ENCODE peak calls at places on chromosomes 2 and 18, in ten cellular contexts. One of them, this sample, is unnamed.

GRCh38 chr2:29212009-29212408 is 96.8 kb downstream of the CLIP4 start:
- DNase-seq in ACHN: no peak
- DNase-seq in occipital lobe: no peak
- DNase-seq in Calu3: no peak
- DNase-seq in stimulated activated naive B cell treated with anti-CD40 and anti-IgM and Interleukin-4, amounts not matched to agents 10 μg/mL and 1 μg/mL and 100 μg/mL, for 72 hours: no peak
- DNase-seq in activated T-cell treated with anti-CD3 and anti-CD28 coated beads for 48 hours: no peak
- DNase-seq in NAMALWA: no peak
- DNase-seq in nephron progenitor cell: no peak
- DNase-seq in mesenteric fat pad: no peak
- DNase-seq in stimulated activated CD4-positive, alpha-beta T cell treated with anti-CD3 and anti-CD28 coated beads, Interleukin-1b, Interleukin-23, amount 100 ng/mL, for 4 hours: no peak
- DNase-seq in this sample: peak; percentile 24

GRCh38 chr18:25605322-25605721 is 253.4 kb upstream of the ZNF521 start:
- DNase-seq in ACHN: no peak
- DNase-seq in occipital lobe: no peak
- DNase-seq in Calu3: no peak
- DNase-seq in stimulated activated naive B cell treated with anti-CD40 and anti-IgM and Interleukin-4, amounts not matched to agents 10 μg/mL and 1 μg/mL and 100 μg/mL, for 72 hours: no peak
- DNase-seq in activated T-cell treated with anti-CD3 and anti-CD28 coated beads for 48 hours: no peak
- DNase-seq in NAMALWA: no peak
- DNase-seq in nephron progenitor cell: peak; percentile 26
- DNase-seq in mesenteric fat pad: no peak
- DNase-seq in stimulated activated CD4-positive, alpha-beta T cell treated with anti-CD3 and anti-CD28 coated beads, Interleukin-1b, Interleukin-23, amount 100 ng/mL, for 4 hours: no peak
- DNase-seq in this sample: no peak

GRCh38 chr2:20579866-20580265 is 71.0 kb downstream of the HS1BP3 start:
- DNase-seq in ACHN: no peak
- DNase-seq in occipital lobe: no peak
- DNase-seq in Calu3: peak; percentile 48
- DNase-seq in stimulated activated naive B cell treated with anti-CD40 and anti-IgM and Interleukin-4, amounts not matched to agents 10 μg/mL and 1 μg/mL and 100 μg/mL, for 72 hours: peak; percentile 23
- DNase-seq in activated T-cell treated with anti-CD3 and anti-CD28 coated beads for 48 hours: no peak
- DNase-seq in NAMALWA: no peak
- DNase-seq in nephron progenitor cell: no peak
- DNase-seq in mesenteric fat pad: no peak
- DNase-seq in stimulated activated CD4-positive, alpha-beta T cell treated with anti-CD3 and anti-CD28 coated beads, Interleukin-1b, Interleukin-23, amount 100 ng/mL, for 4 hours: no peak
- DNase-seq in this sample: no peak

GRCh38 chr2:238564286-238564920 is 137.7 kb downstream of the ASB1 start:
- DNase-seq in ACHN: no peak
- DNase-seq in occipital lobe: no peak
- DNase-seq in Calu3: no peak
- DNase-seq in stimulated activated naive B cell treated with anti-CD40 and anti-IgM and Interleukin-4, amounts not matched to agents 10 μg/mL and 1 μg/mL and 100 μg/mL, for 72 hours: no peak
- DNase-seq in activated T-cell treated with anti-CD3 and anti-CD28 coated beads for 48 hours: no peak
- DNase-seq in NAMALWA: no peak
- DNase-seq in nephron progenitor cell: no peak
- DNase-seq in mesenteric fat pad: no peak
- DNase-seq in stimulated activated CD4-positive, alpha-beta T cell treated with anti-CD3 and anti-CD28 coated beads, Interleukin-1b, Interleukin-23, amount 100 ng/mL, for 4 hours: no peak
- DNase-seq in this sample: no peak

GRCh38 chr2:61144697-61145268 is 17.2 kb upstream of the C2orf74 start:
- DNase-seq in ACHN: peak; percentile 99
- DNase-seq in occipital lobe: peak; percentile 82
- DNase-seq in Calu3: peak; percentile 93
- DNase-seq in stimulated activated naive B cell treated with anti-CD40 and anti-IgM and Interleukin-4, amounts not matched to agents 10 μg/mL and 1 μg/mL and 100 μg/mL, for 72 hours: peak; percentile 94
- DNase-seq in activated T-cell treated with anti-CD3 and anti-CD28 coated beads for 48 hours: peak; percentile 89
- DNase-seq in NAMALWA: peak; percentile 99
- DNase-seq in nephron progenitor cell: peak; percentile 96
- DNase-seq in mesenteric fat pad: peak; percentile 96
- DNase-seq in stimulated activated CD4-positive, alpha-beta T cell treated with anti-CD3 and anti-CD28 coated beads, Interleukin-1b, Interleukin-23, amount 100 ng/mL, for 4 hours: peak; percentile 85
- DNase-seq in this sample: peak; percentile 98

GRCh38 chr18:35777042-35777441 is 195.4 kb upstream of the RMP24 start:
- DNase-seq in ACHN: no peak
- DNase-seq in occipital lobe: no peak
- DNase-seq in Calu3: peak; percentile 29
- DNase-seq in stimulated activated naive B cell treated with anti-CD40 and anti-IgM and Interleukin-4, amounts not matched to agents 10 μg/mL and 1 μg/mL and 100 μg/mL, for 72 hours: no peak
- DNase-seq in activated T-cell treated with anti-CD3 and anti-CD28 coated beads for 48 hours: no peak
- DNase-seq in NAMALWA: peak; percentile 13
- DNase-seq in nephron progenitor cell: no peak
- DNase-seq in mesenteric fat pad: no peak
- DNase-seq in stimulated activated CD4-positive, alpha-beta T cell treated with anti-CD3 and anti-CD28 coated beads, Interleukin-1b, Interleukin-23, amount 100 ng/mL, for 4 hours: no peak
- DNase-seq in this sample: no peak

GRCh38 chr2:133293544-133294270 is 274.6 kb downstream of the NCKAP5 start:
- DNase-seq in ACHN: no peak
- DNase-seq in occipital lobe: no peak
- DNase-seq in Calu3: no peak
- DNase-seq in stimulated activated naive B cell treated with anti-CD40 and anti-IgM and Interleukin-4, amounts not matched to agents 10 μg/mL and 1 μg/mL and 100 μg/mL, for 72 hours: no peak
- DNase-seq in activated T-cell treated with anti-CD3 and anti-CD28 coated beads for 48 hours: no peak
- DNase-seq in NAMALWA: no peak
- DNase-seq in nephron progenitor cell: no peak
- DNase-seq in mesenteric fat pad: no peak
- DNase-seq in stimulated activated CD4-positive, alpha-beta T cell treated with anti-CD3 and anti-CD28 coated beads, Interleukin-1b, Interleukin-23, amount 100 ng/mL, for 4 hours: no peak
- DNase-seq in this sample: peak; percentile 91

GRCh38 chr2:8382485-8382884 is 299.4 kb upstream of the ID2 start:
- DNase-seq in ACHN: no peak
- DNase-seq in occipital lobe: no peak
- DNase-seq in Calu3: no peak
- DNase-seq in stimulated activated naive B cell treated with anti-CD40 and anti-IgM and Interleukin-4, amounts not matched to agents 10 μg/mL and 1 μg/mL and 100 μg/mL, for 72 hours: no peak
- DNase-seq in activated T-cell treated with anti-CD3 and anti-CD28 coated beads for 48 hours: no peak
- DNase-seq in NAMALWA: no peak
- DNase-seq in nephron progenitor cell: no peak
- DNase-seq in mesenteric fat pad: no peak
- DNase-seq in stimulated activated CD4-positive, alpha-beta T cell treated with anti-CD3 and anti-CD28 coated beads, Interleukin-1b, Interleukin-23, amount 100 ng/mL, for 4 hours: no peak
- DNase-seq in this sample: no peak

GRCh38 chr2:222440670-222441422 is 16.5 kb downstream of the SGPP2 start:
- DNase-seq in ACHN: peak; percentile 53
- DNase-seq in occipital lobe: no peak
- DNase-seq in Calu3: peak; percentile 44
- DNase-seq in stimulated activated naive B cell treated with anti-CD40 and anti-IgM and Interleukin-4, amounts not matched to agents 10 μg/mL and 1 μg/mL and 100 μg/mL, for 72 hours: no peak
- DNase-seq in activated T-cell treated with anti-CD3 and anti-CD28 coated beads for 48 hours: no peak
- DNase-seq in NAMALWA: no peak
- DNase-seq in nephron progenitor cell: peak; percentile 40
- DNase-seq in mesenteric fat pad: no peak
- DNase-seq in stimulated activated CD4-positive, alpha-beta T cell treated with anti-CD3 and anti-CD28 coated beads, Interleukin-1b, Interleukin-23, amount 100 ng/mL, for 4 hours: no peak
- DNase-seq in this sample: no peak

GRCh38 chr2:85549826-85550225 is 10.9 kb downstream of the MAT2A start:
- DNase-seq in ACHN: no peak
- DNase-seq in occipital lobe: no peak
- DNase-seq in Calu3: no peak
- DNase-seq in stimulated activated naive B cell treated with anti-CD40 and anti-IgM and Interleukin-4, amounts not matched to agents 10 μg/mL and 1 μg/mL and 100 μg/mL, for 72 hours: no peak
- DNase-seq in activated T-cell treated with anti-CD3 and anti-CD28 coated beads for 48 hours: no peak
- DNase-seq in NAMALWA: no peak
- DNase-seq in nephron progenitor cell: no peak
- DNase-seq in mesenteric fat pad: no peak
- DNase-seq in stimulated activated CD4-positive, alpha-beta T cell treated with anti-CD3 and anti-CD28 coated beads, Interleukin-1b, Interleukin-23, amount 100 ng/mL, for 4 hours: no peak
- DNase-seq in this sample: no peak

GRCh38 chr2:107001964-107002696 is 116.2 kb upstream of the ST6GAL2 start:
- DNase-seq in ACHN: no peak
- DNase-seq in occipital lobe: no peak
- DNase-seq in Calu3: no peak
- DNase-seq in stimulated activated naive B cell treated with anti-CD40 and anti-IgM and Interleukin-4, amounts not matched to agents 10 μg/mL and 1 μg/mL and 100 μg/mL, for 72 hours: no peak
- DNase-seq in activated T-cell treated with anti-CD3 and anti-CD28 coated beads for 48 hours: no peak
- DNase-seq in NAMALWA: no peak
- DNase-seq in nephron progenitor cell: no peak
- DNase-seq in mesenteric fat pad: no peak
- DNase-seq in stimulated activated CD4-positive, alpha-beta T cell treated with anti-CD3 and anti-CD28 coated beads, Interleukin-1b, Interleukin-23, amount 100 ng/mL, for 4 hours: no peak
- DNase-seq in this sample: no peak

GRCh38 chr2:167420261-167420660 is 532.0 kb downstream of the XIRP2 start:
- DNase-seq in ACHN: no peak
- DNase-seq in occipital lobe: no peak
- DNase-seq in Calu3: no peak
- DNase-seq in stimulated activated naive B cell treated with anti-CD40 and anti-IgM and Interleukin-4, amounts not matched to agents 10 μg/mL and 1 μg/mL and 100 μg/mL, for 72 hours: no peak
- DNase-seq in activated T-cell treated with anti-CD3 and anti-CD28 coated beads for 48 hours: no peak
- DNase-seq in NAMALWA: no peak
- DNase-seq in nephron progenitor cell: no peak
- DNase-seq in mesenteric fat pad: no peak
- DNase-seq in stimulated activated CD4-positive, alpha-beta T cell treated with anti-CD3 and anti-CD28 coated beads, Interleukin-1b, Interleukin-23, amount 100 ng/mL, for 4 hours: no peak
- DNase-seq in this sample: no peak

GRCh38 chr2:58427572-58428285 is 186.6 kb upstream of the FANCL start:
- DNase-seq in ACHN: peak; percentile 53
- DNase-seq in occipital lobe: peak; percentile 51
- DNase-seq in Calu3: peak; percentile 47
- DNase-seq in stimulated activated naive B cell treated with anti-CD40 and anti-IgM and Interleukin-4, amounts not matched to agents 10 μg/mL and 1 μg/mL and 100 μg/mL, for 72 hours: no peak
- DNase-seq in activated T-cell treated with anti-CD3 and anti-CD28 coated beads for 48 hours: no peak
- DNase-seq in NAMALWA: no peak
- DNase-seq in nephron progenitor cell: peak; percentile 71
- DNase-seq in mesenteric fat pad: no peak
- DNase-seq in stimulated activated CD4-positive, alpha-beta T cell treated with anti-CD3 and anti-CD28 coated beads, Interleukin-1b, Interleukin-23, amount 100 ng/mL, for 4 hours: no peak
- DNase-seq in this sample: peak; percentile 77

GRCh38 chr2:238190445-238190844 is 13.1 kb downstream of the ILKAP start:
- DNase-seq in ACHN: no peak
- DNase-seq in occipital lobe: no peak
- DNase-seq in Calu3: no peak
- DNase-seq in stimulated activated naive B cell treated with anti-CD40 and anti-IgM and Interleukin-4, amounts not matched to agents 10 μg/mL and 1 μg/mL and 100 μg/mL, for 72 hours: no peak
- DNase-seq in activated T-cell treated with anti-CD3 and anti-CD28 coated beads for 48 hours: no peak
- DNase-seq in NAMALWA: no peak
- DNase-seq in nephron progenitor cell: no peak
- DNase-seq in mesenteric fat pad: no peak
- DNase-seq in stimulated activated CD4-positive, alpha-beta T cell treated with anti-CD3 and anti-CD28 coated beads, Interleukin-1b, Interleukin-23, amount 100 ng/mL, for 4 hours: no peak
- DNase-seq in this sample: no peak

GRCh38 chr2:196479350-196479749 is 160.2 kb upstream of the CCDC150 start:
- DNase-seq in ACHN: peak; percentile 34
- DNase-seq in occipital lobe: no peak
- DNase-seq in Calu3: no peak
- DNase-seq in stimulated activated naive B cell treated with anti-CD40 and anti-IgM and Interleukin-4, amounts not matched to agents 10 μg/mL and 1 μg/mL and 100 μg/mL, for 72 hours: no peak
- DNase-seq in activated T-cell treated with anti-CD3 and anti-CD28 coated beads for 48 hours: no peak
- DNase-seq in NAMALWA: no peak
- DNase-seq in nephron progenitor cell: no peak
- DNase-seq in mesenteric fat pad: no peak
- DNase-seq in stimulated activated CD4-positive, alpha-beta T cell treated with anti-CD3 and anti-CD28 coated beads, Interleukin-1b, Interleukin-23, amount 100 ng/mL, for 4 hours: no peak
- DNase-seq in this sample: no peak

GRCh38 chr2:191933307-191934105 is 86.6 kb upstream of the CAVIN2 start:
- DNase-seq in ACHN: no peak
- DNase-seq in occipital lobe: no peak
- DNase-seq in Calu3: no peak
- DNase-seq in stimulated activated naive B cell treated with anti-CD40 and anti-IgM and Interleukin-4, amounts not matched to agents 10 μg/mL and 1 μg/mL and 100 μg/mL, for 72 hours: peak; percentile 31
- DNase-seq in activated T-cell treated with anti-CD3 and anti-CD28 coated beads for 48 hours: peak; percentile 2
- DNase-seq in NAMALWA: no peak
- DNase-seq in nephron progenitor cell: no peak
- DNase-seq in mesenteric fat pad: no peak
- DNase-seq in stimulated activated CD4-positive, alpha-beta T cell treated with anti-CD3 and anti-CD28 coated beads, Interleukin-1b, Interleukin-23, amount 100 ng/mL, for 4 hours: no peak
- DNase-seq in this sample: no peak

GRCh38 chr2:23037596-23037995 is 347.4 kb upstream of the KLHL29 start:
- DNase-seq in ACHN: no peak
- DNase-seq in occipital lobe: peak; percentile 6
- DNase-seq in Calu3: no peak
- DNase-seq in stimulated activated naive B cell treated with anti-CD40 and anti-IgM and Interleukin-4, amounts not matched to agents 10 μg/mL and 1 μg/mL and 100 μg/mL, for 72 hours: no peak
- DNase-seq in activated T-cell treated with anti-CD3 and anti-CD28 coated beads for 48 hours: no peak
- DNase-seq in NAMALWA: no peak
- DNase-seq in nephron progenitor cell: no peak
- DNase-seq in mesenteric fat pad: no peak
- DNase-seq in stimulated activated CD4-positive, alpha-beta T cell treated with anti-CD3 and anti-CD28 coated beads, Interleukin-1b, Interleukin-23, amount 100 ng/mL, for 4 hours: no peak
- DNase-seq in this sample: no peak

GRCh38 chr2:199911877-199912161 is 726 bp downstream of the C2orf69 start:
- DNase-seq in ACHN: no peak
- DNase-seq in occipital lobe: no peak
- DNase-seq in Calu3: no peak
- DNase-seq in stimulated activated naive B cell treated with anti-CD40 and anti-IgM and Interleukin-4, amounts not matched to agents 10 μg/mL and 1 μg/mL and 100 μg/mL, for 72 hours: no peak
- DNase-seq in activated T-cell treated with anti-CD3 and anti-CD28 coated beads for 48 hours: no peak
- DNase-seq in NAMALWA: no peak
- DNase-seq in nephron progenitor cell: no peak
- DNase-seq in mesenteric fat pad: no peak
- DNase-seq in stimulated activated CD4-positive, alpha-beta T cell treated with anti-CD3 and anti-CD28 coated beads, Interleukin-1b, Interleukin-23, amount 100 ng/mL, for 4 hours: no peak
- DNase-seq in this sample: peak; percentile 55

GRCh38 chr18:49055787-49056186 is 105.0 kb upstream of the SMAD7 start:
- DNase-seq in ACHN: peak; percentile 85
- DNase-seq in occipital lobe: no peak
- DNase-seq in Calu3: no peak
- DNase-seq in stimulated activated naive B cell treated with anti-CD40 and anti-IgM and Interleukin-4, amounts not matched to agents 10 μg/mL and 1 μg/mL and 100 μg/mL, for 72 hours: peak; percentile 60
- DNase-seq in activated T-cell treated with anti-CD3 and anti-CD28 coated beads for 48 hours: peak; percentile 52
- DNase-seq in NAMALWA: peak; percentile 28
- DNase-seq in nephron progenitor cell: no peak
- DNase-seq in mesenteric fat pad: no peak
- DNase-seq in stimulated activated CD4-positive, alpha-beta T cell treated with anti-CD3 and anti-CD28 coated beads, Interleukin-1b, Interleukin-23, amount 100 ng/mL, for 4 hours: no peak
- DNase-seq in this sample: no peak

GRCh38 chr18:12637901-12638633 is 19.8 kb downstream of the SPIRE1 start:
- DNase-seq in ACHN: no peak
- DNase-seq in occipital lobe: no peak
- DNase-seq in Calu3: no peak
- DNase-seq in stimulated activated naive B cell treated with anti-CD40 and anti-IgM and Interleukin-4, amounts not matched to agents 10 μg/mL and 1 μg/mL and 100 μg/mL, for 72 hours: no peak
- DNase-seq in activated T-cell treated with anti-CD3 and anti-CD28 coated beads for 48 hours: no peak
- DNase-seq in NAMALWA: no peak
- DNase-seq in nephron progenitor cell: no peak
- DNase-seq in mesenteric fat pad: no peak
- DNase-seq in stimulated activated CD4-positive, alpha-beta T cell treated with anti-CD3 and anti-CD28 coated beads, Interleukin-1b, Interleukin-23, amount 100 ng/mL, for 4 hours: no peak
- DNase-seq in this sample: no peak

GRCh38 chr2:213932-214693 is 49.7 kb downstream of the SH3YL1 start:
- DNase-seq in ACHN: no peak
- DNase-seq in occipital lobe: peak; percentile 29
- DNase-seq in Calu3: no peak
- DNase-seq in stimulated activated naive B cell treated with anti-CD40 and anti-IgM and Interleukin-4, amounts not matched to agents 10 μg/mL and 1 μg/mL and 100 μg/mL, for 72 hours: no peak
- DNase-seq in activated T-cell treated with anti-CD3 and anti-CD28 coated beads for 48 hours: no peak
- DNase-seq in NAMALWA: no peak
- DNase-seq in nephron progenitor cell: no peak
- DNase-seq in mesenteric fat pad: no peak
- DNase-seq in stimulated activated CD4-positive, alpha-beta T cell treated with anti-CD3 and anti-CD28 coated beads, Interleukin-1b, Interleukin-23, amount 100 ng/mL, for 4 hours: no peak
- DNase-seq in this sample: no peak

GRCh38 chr2:81767173-81767720 is 1462.7 kb upstream of the LRRTM1 start:
- DNase-seq in ACHN: peak; percentile 51
- DNase-seq in occipital lobe: no peak
- DNase-seq in Calu3: no peak
- DNase-seq in stimulated activated naive B cell treated with anti-CD40 and anti-IgM and Interleukin-4, amounts not matched to agents 10 μg/mL and 1 μg/mL and 100 μg/mL, for 72 hours: no peak
- DNase-seq in activated T-cell treated with anti-CD3 and anti-CD28 coated beads for 48 hours: no peak
- DNase-seq in NAMALWA: no peak
- DNase-seq in nephron progenitor cell: no peak
- DNase-seq in mesenteric fat pad: no peak
- DNase-seq in stimulated activated CD4-positive, alpha-beta T cell treated with anti-CD3 and anti-CD28 coated beads, Interleukin-1b, Interleukin-23, amount 100 ng/mL, for 4 hours: no peak
- DNase-seq in this sample: no peak

GRCh38 chr2:3634631-3635091 is 23.3 kb upstream of the ALLC start:
- DNase-seq in ACHN: no peak
- DNase-seq in occipital lobe: no peak
- DNase-seq in Calu3: no peak
- DNase-seq in stimulated activated naive B cell treated with anti-CD40 and anti-IgM and Interleukin-4, amounts not matched to agents 10 μg/mL and 1 μg/mL and 100 μg/mL, for 72 hours: no peak
- DNase-seq in activated T-cell treated with anti-CD3 and anti-CD28 coated beads for 48 hours: no peak
- DNase-seq in NAMALWA: no peak
- DNase-seq in nephron progenitor cell: no peak
- DNase-seq in mesenteric fat pad: peak; percentile 64
- DNase-seq in stimulated activated CD4-positive, alpha-beta T cell treated with anti-CD3 and anti-CD28 coated beads, Interleukin-1b, Interleukin-23, amount 100 ng/mL, for 4 hours: no peak
- DNase-seq in this sample: no peak

GRCh38 chr2:45435316-45435715 is 175.8 kb downstream of the SRBD1 start:
- DNase-seq in ACHN: peak; percentile 67
- DNase-seq in occipital lobe: no peak
- DNase-seq in Calu3: no peak
- DNase-seq in stimulated activated naive B cell treated with anti-CD40 and anti-IgM and Interleukin-4, amounts not matched to agents 10 μg/mL and 1 μg/mL and 100 μg/mL, for 72 hours: no peak
- DNase-seq in activated T-cell treated with anti-CD3 and anti-CD28 coated beads for 48 hours: no peak
- DNase-seq in NAMALWA: no peak
- DNase-seq in nephron progenitor cell: no peak
- DNase-seq in mesenteric fat pad: no peak
- DNase-seq in stimulated activated CD4-positive, alpha-beta T cell treated with anti-CD3 and anti-CD28 coated beads, Interleukin-1b, Interleukin-23, amount 100 ng/mL, for 4 hours: no peak
- DNase-seq in this sample: no peak

GRCh38 chr2:118050386-118050785 is 36.5 kb upstream of the CCDC93 start:
- DNase-seq in ACHN: no peak
- DNase-seq in occipital lobe: no peak
- DNase-seq in Calu3: no peak
- DNase-seq in stimulated activated naive B cell treated with anti-CD40 and anti-IgM and Interleukin-4, amounts not matched to agents 10 μg/mL and 1 μg/mL and 100 μg/mL, for 72 hours: no peak
- DNase-seq in activated T-cell treated with anti-CD3 and anti-CD28 coated beads for 48 hours: no peak
- DNase-seq in NAMALWA: no peak
- DNase-seq in nephron progenitor cell: no peak
- DNase-seq in mesenteric fat pad: no peak
- DNase-seq in stimulated activated CD4-positive, alpha-beta T cell treated with anti-CD3 and anti-CD28 coated beads, Interleukin-1b, Interleukin-23, amount 100 ng/mL, for 4 hours: no peak
- DNase-seq in this sample: no peak

GRCh38 chr2:64453710-64454315 is at the start of gene LGALSL:
- DNase-seq in ACHN: peak; percentile 84
- DNase-seq in occipital lobe: peak; percentile 65
- DNase-seq in Calu3: peak; percentile 89
- DNase-seq in stimulated activated naive B cell treated with anti-CD40 and anti-IgM and Interleukin-4, amounts not matched to agents 10 μg/mL and 1 μg/mL and 100 μg/mL, for 72 hours: peak; percentile 50
- DNase-seq in activated T-cell treated with anti-CD3 and anti-CD28 coated beads for 48 hours: no peak
- DNase-seq in NAMALWA: peak; percentile 62
- DNase-seq in nephron progenitor cell: no peak
- DNase-seq in mesenteric fat pad: peak; percentile 92
- DNase-seq in stimulated activated CD4-positive, alpha-beta T cell treated with anti-CD3 and anti-CD28 coated beads, Interleukin-1b, Interleukin-23, amount 100 ng/mL, for 4 hours: no peak
- DNase-seq in this sample: peak; percentile 65

This sample was measured in NCI-H2227 treated with DMSO at 0.1 percent for 48 hours.